ENCODE peak calls at places on chromosomes 2 and 18, in four cellular contexts. H is HepG2, E is K562, X is GM12878. A is an unnamed sample.

GRCh38 chr2:18299423-18300212 is 260.8 kb downstream of the RDH14 start:
- DNase-seq in H (peak), E (no peak), X (no peak), A (no peak)

GRCh38 chr2:206693399-206694137 is 24.6 kb downstream of the DYTN start:
- DNase-seq in H (peak), E (peak), X (peak), A (no peak)

GRCh38 chr2:123164216-123164615 is 860.9 kb upstream of the CNTNAP5 start:
- DNase-seq in H (no peak), E (no peak), X (no peak), A (no peak)

GRCh38 chr18:48358868-48359267 is 50.3 kb downstream of the ZBTB7C start:
- DNase-seq in H (no peak), E (no peak), X (no peak), A (no peak)

GRCh38 chr18:29840101-29840500 is 1202.4 kb downstream of the DSC3 start:
- DNase-seq in H (no peak), E (no peak), X (no peak), A (no peak)

GRCh38 chr2:36777272-36777671 is 80.8 kb downstream of the VIT start:
- DNase-seq in H (no peak), E (no peak), X (no peak), A (no peak)

GRCh38 chr2:102235042-102235473 is 48.2 kb downstream of the IL1RL2 start:
- DNase-seq in H (peak), E (no peak), X (no peak), A (no peak)

GRCh38 chr2:170218456-170218855 is 40.5 kb downstream of the MYO3B start:
- DNase-seq in H (peak), E (no peak), X (no peak), A (no peak)

GRCh38 chr2:172438064-172438421 is 10.7 kb downstream of the ITGA6 start:
- DNase-seq in H (no peak), E (no peak), X (no peak), A (no peak)

GRCh38 chr2:72915907-72916742 is 1.2 kb upstream of the EMX1 start:
- DNase-seq in H (peak), E (peak), X (no peak), A (peak)

GRCh38 chr2:64679673-64680425 is 26.1 kb upstream of the SERTAD2 start:
- DNase-seq in H (no peak), E (no peak), X (no peak), A (no peak)

GRCh38 chr2:240246173-240246820 is 105.8 kb upstream of the OTOS start:
- DNase-seq in H (no peak), E (no peak), X (no peak), A (no peak)
- TF ChIP-seq CREM in H (no peak), E (no peak), X (no peak), A (no peak)

DNA sequence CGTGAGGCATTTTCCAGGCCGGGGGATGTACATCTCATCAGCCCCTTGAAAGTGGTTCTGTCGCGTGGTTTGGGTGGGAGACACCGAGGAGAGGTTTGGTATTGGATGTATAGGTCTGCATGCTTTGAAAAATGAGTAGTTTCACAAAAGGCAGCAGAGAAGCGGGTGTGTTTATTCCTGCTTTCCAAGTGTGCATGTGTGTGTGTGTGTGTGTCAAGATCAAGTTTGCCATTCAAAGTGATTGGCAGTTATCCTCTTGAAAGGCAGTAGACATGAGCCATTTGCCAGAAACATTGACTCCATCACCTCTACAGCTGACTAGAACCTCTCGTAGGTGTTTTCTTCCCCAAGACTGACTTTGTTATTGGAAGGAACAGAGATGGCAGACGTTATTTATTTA is 423.0 kb upstream of the POU3F3 start:
- DNase-seq in H (no peak), E (no peak), X (no peak), A (no peak)
- TF ChIP-seq CREM in H (no peak), E (no peak), X (no peak), A (no peak)

DNA sequence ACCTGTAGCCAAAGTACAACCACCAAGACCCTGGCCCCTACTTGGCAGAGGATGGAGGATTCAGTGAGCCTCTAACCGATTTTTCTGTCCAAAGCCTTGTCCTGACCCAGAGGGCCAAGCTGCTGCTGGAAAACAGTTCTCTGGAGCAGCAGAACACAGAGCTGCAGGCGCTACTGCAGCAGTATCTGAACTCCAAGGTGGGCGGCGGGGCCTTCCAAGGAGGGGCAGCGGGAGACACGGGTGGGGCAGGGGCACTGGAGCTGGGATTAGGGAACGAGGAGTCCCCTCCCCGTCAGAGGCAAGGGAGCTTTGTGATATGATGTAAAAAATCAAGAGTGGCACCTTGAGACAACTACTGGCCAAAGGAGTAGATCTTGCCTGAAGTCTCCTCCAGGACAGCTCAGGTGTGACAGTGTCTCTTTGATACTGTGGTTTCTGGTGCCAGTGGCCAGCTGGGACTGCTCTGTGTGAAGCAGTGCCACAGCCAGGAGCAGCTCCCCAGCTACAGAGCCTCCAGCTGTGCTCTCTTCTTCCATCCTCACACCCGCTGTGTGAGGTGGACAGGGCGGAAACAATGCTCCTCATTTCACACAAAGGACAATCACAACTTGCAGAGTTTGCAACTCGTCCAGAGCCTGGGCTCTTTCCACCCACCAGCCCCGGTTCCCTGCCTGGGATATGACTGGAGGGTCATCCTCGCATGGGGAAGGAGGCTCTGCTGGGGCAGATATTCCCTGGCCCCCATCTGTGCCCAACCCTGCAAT is 22.7 kb downstream of the OTOF start:
- DNase-seq in H (no peak), E (no peak), X (no peak), A (no peak)
- TF ChIP-seq CREM in H (no peak), E (no peak), X (no peak), A (no peak)

GRCh38 chr18:26579941-26580618 is 31.7 kb upstream of the KCTD1 start:
- DNase-seq in H (peak), E (no peak), X (no peak), A (no peak)

GRCh38 chr18:26575865-26576217 is 27.5 kb upstream of the KCTD1 start:
- DNase-seq in H (no peak), E (no peak), X (no peak), A (no peak)

GRCh38 chr18:26574958-26575864 is 26.9 kb upstream of the KCTD1 start:
- DNase-seq in H (peak), E (peak), X (no peak), A (peak)
- TF ChIP-seq CREM in H (no peak), E (no peak), X (no peak), A (no peak)

GRCh38 chr2:202261531-202261930 is 4.0 kb upstream of the NOP58 start:
- DNase-seq in H (no peak), E (no peak), X (no peak), A (no peak)
- TF ChIP-seq CREM in H (no peak), E (no peak), X (no peak), A (no peak)

GRCh38 chr2:191530618-191531017 is 147.3 kb upstream of the NABP1 start:
- DNase-seq in H (no peak), E (no peak), X (no peak), A (no peak)
- TF ChIP-seq CREM in H (no peak), E (no peak), X (no peak), A (no peak)

GRCh38 chr2:24008672-24009366 is 1.1 kb upstream of the MFSD2B start:
- DNase-seq in H (peak), E (no peak), X (no peak), A (no peak)
- TF ChIP-seq CREM in H (no peak), E (no peak), X (no peak), A (no peak)

GRCh38 chr2:151292124-151292523 is 2.7 kb upstream of the NMI start:
- DNase-seq in H (no peak), E (no peak), X (no peak), A (no peak)

GRCh38 chr2:151291224-151291623 is 1.8 kb upstream of the NMI start:
- DNase-seq in H (no peak), E (no peak), X (no peak), A (no peak)

GRCh38 chr2:151287513-151288250 is 1.8 kb downstream of the NMI start:
- DNase-seq in H (no peak), E (no peak), X (no peak), A (no peak)

GRCh38 chr2:151290467-151290866 is 999 bp upstream of the NMI start:
- DNase-seq in H (no peak), E (no peak), X (no peak), A (no peak)

DNA sequence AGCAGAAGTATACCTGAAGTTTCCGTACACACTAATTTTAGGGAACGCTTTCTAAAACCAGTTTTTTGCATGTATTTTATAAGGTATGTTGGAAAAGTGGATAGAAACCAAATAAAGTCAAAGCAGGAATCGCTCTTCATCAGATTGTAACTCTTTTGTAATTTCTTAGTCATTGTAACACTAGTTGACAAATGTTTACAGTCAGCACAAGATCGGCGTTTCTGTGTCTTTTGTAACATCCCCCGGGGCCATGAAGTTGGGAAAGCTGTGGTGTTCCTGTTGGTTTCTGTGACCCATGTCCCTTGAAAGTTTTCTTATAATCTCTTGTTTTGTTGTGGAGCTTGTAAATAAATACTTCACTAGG is 486 bp upstream of the NMI start:
- DNase-seq in H (no peak), E (peak), X (no peak), A (no peak)
- TF ChIP-seq CREM in H (no peak), E (no peak), X (no peak), A (no peak)

GRCh38 chr2:23418056-23418455 is 33.1 kb downstream of the KLHL29 start:
- DNase-seq in H (no peak), E (no peak), X (no peak), A (no peak)
- TF ChIP-seq CREM in H (no peak), E (no peak), X (no peak), A (no peak)

DNA sequence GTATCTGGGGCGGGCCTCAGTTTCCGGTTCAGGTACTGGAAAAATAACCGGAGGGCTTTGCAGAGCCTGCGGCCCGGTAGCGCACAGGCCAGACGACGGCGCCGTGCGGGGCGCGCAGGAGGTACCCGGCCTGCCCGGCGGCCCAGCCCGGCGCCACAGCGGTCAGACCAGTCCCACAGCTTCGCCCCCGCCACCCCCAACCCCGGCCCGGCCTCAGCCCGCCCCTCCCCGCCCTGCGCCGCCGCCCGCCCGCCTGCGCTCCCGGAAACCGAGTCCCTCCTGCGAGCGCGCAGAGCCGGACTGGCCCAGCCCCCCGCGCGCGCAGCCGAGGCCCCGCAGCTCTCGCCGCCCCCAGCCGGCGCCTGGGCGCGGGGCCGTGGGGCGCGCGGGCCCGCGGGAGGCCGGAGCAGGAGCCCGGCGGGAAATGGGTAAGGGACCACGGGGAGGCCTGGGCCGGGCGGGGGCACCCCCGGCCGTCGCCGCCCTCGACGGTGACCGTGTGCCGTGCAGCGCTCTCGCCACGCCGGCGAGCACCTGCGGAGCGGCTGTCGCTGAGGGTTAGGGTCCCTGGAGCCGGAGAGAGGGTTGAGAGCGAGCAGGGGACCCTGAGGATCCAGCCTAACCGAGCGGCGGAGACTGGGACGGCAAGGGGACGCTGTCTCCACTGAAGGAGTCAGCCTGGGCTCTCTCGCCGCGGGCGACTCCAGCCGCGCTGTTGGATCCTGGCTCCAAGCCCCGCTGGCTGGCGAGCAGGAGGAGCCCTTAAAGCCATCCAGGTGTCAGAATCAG is 16.5 kb upstream of the PSD4 start:
- DNase-seq in H (no peak), E (peak), X (no peak), A (peak)
- TF ChIP-seq CREM in H (no peak), E (no peak), X (no peak), A (no peak)

A was measured in WTC11.